ENCODE peak calls at places on chromosome 15, in eight cellular contexts. P, Z, F, L, I, V, C and B are unnamed samples.
A peak's percentile ranks its signal among the peaks of the same experiment; 100 is the strongest.

GRCh38 chr15:58475573-58476524 is 44.1 kb downstream of the LIPC start:
- DNase-seq in I (peak; percentile 91), V (no peak), F (peak; percentile 55), C (no peak), Z (no peak), L (peak; percentile 30), P (peak; percentile 56), B (peak; percentile 45)

GRCh38 chr15:78452485-78452884 is 14.5 kb downstream of the IREB2 start:
- DNase-seq in I (no peak), F (no peak), C (no peak), V (no peak), P (no peak), Z (no peak), L (no peak), B (no peak)

GRCh38 chr15:97316362-97316761 is 644.1 kb upstream of the ARRDC4 start:
- DNase-seq in F (no peak), I (no peak), L (no peak), C (peak; percentile 47), P (no peak), Z (no peak), V (no peak), B (no peak)

GRCh38 chr15:31147456-31147855 is 45.9 kb upstream of the TRPM1 start:
- DNase-seq in I (no peak), Z (no peak), F (no peak), C (no peak), P (no peak), L (no peak), V (no peak), B (no peak)

GRCh38 chr15:70605606-70606410 is 157.6 kb downstream of the UACA start:
- DNase-seq in V (peak; percentile 80), C (peak; percentile 42), Z (no peak), F (peak; percentile 75), I (peak; percentile 94), L (peak; percentile 91), P (no peak), B (no peak)

GRCh38 chr15:24919446-24919845 is 35.3 kb upstream of the SNRPN start:
- DNase-seq in P (no peak), F (no peak), I (no peak), Z (no peak), V (no peak), L (no peak), C (no peak), B (no peak)

GRCh38 chr15:58777107-58777506 is 6.0 kb downstream of the MINDY2 start:
- DNase-seq in C (no peak), V (no peak), F (no peak), P (no peak), Z (no peak), I (no peak), L (no peak), B (no peak)

GRCh38 chr15:99474981-99475753 is 90.6 kb upstream of the MEF2A start:
- DNase-seq in L (no peak), C (no peak), Z (no peak), I (no peak), F (no peak), P (peak; percentile 40), V (peak; percentile 88), B (no peak)

GRCh38 chr15:77168616-77169015 is 97.7 kb upstream of the TSPAN3 start:
- DNase-seq in V (no peak), L (no peak), Z (no peak), C (no peak), P (no peak), I (no peak), F (no peak), B (no peak)

GRCh38 chr15:36778516-36778915 is 199.1 kb downstream of the CDIN1 start:
- DNase-seq in Z (no peak), V (no peak), L (no peak), P (no peak), I (no peak), C (no peak), F (no peak), B (no peak)

GRCh38 chr15:32834156-32834555 is 116.4 kb downstream of the GREM1 start:
- DNase-seq in C (no peak), L (no peak), V (no peak), I (no peak), P (no peak), F (no peak), Z (no peak), B (no peak)

GRCh38 chr15:55284461-55284860 is 5.2 kb downstream of the RAB27A start:
- DNase-seq in Z (no peak), L (no peak), C (peak; percentile 10), F (no peak), P (no peak), V (no peak), I (no peak), B (no peak)

GRCh38 chr15:45198337-45199135 is 10.8 kb upstream of the SHF start:
- DNase-seq in F (peak; percentile 97), Z (peak; percentile 77), L (peak; percentile 98), P (peak; percentile 95), V (peak; percentile 92), I (peak; percentile 99), C (peak; percentile 95), B (peak; percentile 90)

GRCh38 chr15:48555244-48555804 is 90.2 kb downstream of the FBN1 start:
- DNase-seq in I (peak; percentile 51), C (no peak), F (peak; percentile 43), V (no peak), L (no peak), P (no peak), Z (no peak), B (no peak)

GRCh38 chr15:67396109-67396508 is 124.8 kb upstream of the C15orf61 start:
- DNase-seq in V (no peak), P (no peak), Z (no peak), I (no peak), L (no peak), F (no peak), C (no peak), B (no peak)

GRCh38 chr15:40308844-40309189 is 1.1 kb upstream of the PLCB2 start:
- DNase-seq in P (peak; percentile 84), F (no peak), L (no peak), Z (peak; percentile 37), I (no peak), V (peak; percentile 72), C (no peak), B (no peak)

GRCh38 chr15:92751528-92751927 is 96.0 kb upstream of the FAM174B start:
- DNase-seq in Z (no peak), I (no peak), L (no peak), V (no peak), F (peak; percentile 26), C (no peak), P (no peak), B (peak; percentile 71)

GRCh38 chr15:89448825-89449224 is 47.6 kb downstream of the RHCG start:
- DNase-seq in C (no peak), F (no peak), V (no peak), Z (no peak), P (no peak), L (no peak), I (no peak), B (no peak)

GRCh38 chr15:42725331-42725903 is 11.5 kb downstream of the CDAN1 start:
- DNase-seq in C (no peak), L (no peak), Z (no peak), P (no peak), F (no peak), I (no peak), V (no peak), B (no peak)

GRCh38 chr15:42724276-42724675 is 12.7 kb downstream of the CDAN1 start:
- DNase-seq in F (no peak), L (no peak), Z (no peak), V (no peak), P (no peak), C (no peak), I (no peak), B (no peak)

GRCh38 chr15:42721016-42721415 is 15.9 kb downstream of the CDAN1 start:
- DNase-seq in V (no peak), Z (no peak), F (no peak), C (no peak), P (no peak), I (no peak), L (no peak), B (peak; percentile 97)

GRCh38 chr15:42720071-42720470 is 16.9 kb downstream of the CDAN1 start:
- DNase-seq in P (no peak), I (no peak), F (no peak), Z (no peak), L (no peak), C (no peak), V (no peak), B (no peak)

GRCh38 chr15:42723068-42723467 is 13.9 kb downstream of the CDAN1 start:
- DNase-seq in Z (no peak), L (no peak), P (no peak), C (no peak), V (no peak), I (peak; percentile 13), F (no peak), B (peak; percentile 39)
- TF ChIP-seq CTCF in Z (no peak), L (peak; percentile 11), P (no peak), C (peak; percentile 16), V (no peak), I (no peak), F (no peak), B (peak; percentile 38)

DNA sequence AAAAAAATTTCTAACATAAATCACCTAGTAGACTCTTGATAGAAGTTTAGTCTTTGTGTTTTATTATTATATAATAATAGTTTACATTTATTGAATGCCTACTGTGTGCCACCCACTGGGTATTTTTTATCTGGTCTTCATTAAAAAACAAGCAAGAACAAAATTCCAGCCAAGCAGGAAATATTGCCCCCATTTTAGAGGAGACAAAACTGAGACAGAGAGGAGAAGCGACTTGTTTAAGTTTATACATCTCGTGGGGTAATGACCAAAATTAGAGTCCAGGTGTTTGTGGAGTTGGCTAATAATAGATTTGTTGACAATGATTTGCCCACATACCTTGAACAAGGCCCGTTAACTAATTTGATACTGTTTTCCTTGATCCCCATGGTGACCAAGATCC is 33.1 kb upstream of the FBXL22 start:
- DNase-seq in I (no peak), V (no peak), L (no peak), C (no peak), Z (no peak), P (no peak), F (no peak), B (no peak)
- H3K36me3 ChIP-seq in I (peaks cover 13% of the 10 kb centered on the region), V (peaks cover 37% of the 10 kb centered on the region), L (peaks cover 15% of the 10 kb centered on the region), C (no peaks in the 10 kb centered on the region), Z (peaks cover 78% of the 10 kb centered on the region), P (peaks cover 91% of the 10 kb centered on the region), F (no peaks in the 10 kb centered on the region), B (peaks cover 16% of the 10 kb centered on the region)

GRCh38 chr15:66102563-66103292 is 150.8 kb downstream of the MEGF11 start:
- DNase-seq in C (peak; percentile 39), F (no peak), I (no peak), L (peak; percentile 19), Z (no peak), V (no peak), P (no peak), B (no peak)
- TF ChIP-seq CTCF in C (no peak), F (no peak), I (no peak), L (no peak), Z (no peak), V (no peak), P (no peak), B (no peak)

DNA sequence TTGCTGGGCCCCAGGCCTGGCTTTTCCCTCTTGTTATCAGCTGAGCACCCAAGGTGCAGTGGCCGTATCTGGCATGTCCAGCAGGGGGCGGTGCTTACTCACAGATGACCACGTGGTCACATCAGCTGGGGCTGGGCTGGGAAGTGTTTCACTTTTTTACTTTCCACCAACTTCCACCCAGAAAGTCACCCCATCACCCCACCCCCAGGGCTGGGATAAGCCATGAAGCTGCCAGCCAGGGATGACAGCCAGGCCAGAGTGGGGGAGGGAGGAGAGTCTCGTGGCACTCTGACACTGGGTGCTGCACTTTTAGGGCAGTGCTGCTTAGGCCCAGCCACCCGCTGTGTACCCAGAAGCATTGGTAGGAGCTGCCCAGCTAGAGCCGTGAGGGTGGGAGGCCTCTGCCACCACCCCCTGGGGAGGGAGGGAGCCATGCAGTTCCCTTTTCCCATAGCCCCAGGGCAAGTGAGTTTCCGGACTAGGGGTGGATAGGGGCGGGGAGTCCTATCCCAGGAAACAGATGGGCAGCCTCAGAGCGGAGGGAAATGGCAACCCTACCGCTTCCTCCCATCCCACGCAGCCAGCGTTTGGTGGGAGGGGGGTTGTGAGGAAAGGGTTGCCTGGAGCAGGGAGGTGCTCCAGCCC is 6.1 kb downstream of the PPCDC start:
- DNase-seq in V (peak; percentile 96), I (peak; percentile 96), P (peak; percentile 96), L (peak; percentile 96), C (peak; percentile 92), F (peak; percentile 94), Z (peak; percentile 82), B (peak; percentile 61)
- H3K36me3 ChIP-seq in V (no peaks in the 10 kb centered on the region), I (no peaks in the 10 kb centered on the region), P (peaks cover 2% of the 10 kb centered on the region), L (no peaks in the 10 kb centered on the region), C (no peaks in the 10 kb centered on the region), F (no peaks in the 10 kb centered on the region), Z (peaks cover 16% of the 10 kb centered on the region), B (no peaks in the 10 kb centered on the region)